ENCODE peak calls at places on chromosome 1, in six cellular contexts. One of them, this sample, is unnamed.

GRCh38 chr1:58689167-58689566 is 10.7 kb downstream of the MYSM1 start:
- DNase-seq in lower leg skin: no peak
- DNase-seq in GM20000: no peak
- DNase-seq in spleen: no peak
- DNase-seq in HCT116: no peak
- DNase-seq in colonic mucosa: no peak
- DNase-seq in this sample: no peak

GRCh38 chr1:39105061-39105840 is 79.1 kb downstream of the NDUFS5 start:
- DNase-seq in HCT116: no peak
- DNase-seq in colonic mucosa: peak; percentile 82
- DNase-seq in GM20000: peak; percentile 90
- DNase-seq in spleen: peak; percentile 91
- DNase-seq in lower leg skin: peak; percentile 53
- DNase-seq in this sample: peak; percentile 88

GRCh38 chr1:165910764-165911421 is 83.5 kb downstream of the UCK2 start:
- DNase-seq in GM20000: no peak
- DNase-seq in spleen: no peak
- DNase-seq in colonic mucosa: peak; percentile 88
- DNase-seq in HCT116: no peak
- DNase-seq in lower leg skin: peak; percentile 51
- DNase-seq in this sample: no peak

GRCh38 chr1:42945171-42945570 is 13.5 kb downstream of the SLC2A1 start:
- DNase-seq in colonic mucosa: no peak
- DNase-seq in lower leg skin: no peak
- DNase-seq in HCT116: no peak
- DNase-seq in GM20000: no peak
- DNase-seq in spleen: no peak
- DNase-seq in this sample: no peak

GRCh38 chr1:30615816-30616590 is 107.4 kb downstream of the MATN1 start:
- DNase-seq in HCT116: no peak
- DNase-seq in spleen: no peak
- DNase-seq in lower leg skin: no peak
- DNase-seq in GM20000: no peak
- DNase-seq in colonic mucosa: no peak
- DNase-seq in this sample: peak; percentile 46

GRCh38 chr1:160548183-160548582 is 25.1 kb upstream of the SLAMF6 start:
- DNase-seq in spleen: no peak
- DNase-seq in lower leg skin: no peak
- DNase-seq in GM20000: peak; percentile 74
- DNase-seq in colonic mucosa: no peak
- DNase-seq in HCT116: no peak
- DNase-seq in this sample: no peak

GRCh38 chr1:205658943-205659581 is 21.2 kb downstream of the SLC45A3 start:
- DNase-seq in spleen: peak; percentile 93
- DNase-seq in colonic mucosa: peak; percentile 82
- DNase-seq in GM20000: peak; percentile 90
- DNase-seq in HCT116: no peak
- DNase-seq in lower leg skin: peak; percentile 71
- DNase-seq in this sample: peak; percentile 92

GRCh38 chr1:37865348-37866119 is 6.1 kb upstream of the MTF1 start:
- DNase-seq in lower leg skin: no peak
- DNase-seq in colonic mucosa: no peak
- DNase-seq in HCT116: peak; percentile 67
- DNase-seq in spleen: no peak
- DNase-seq in GM20000: no peak
- DNase-seq in this sample: no peak

GRCh38 chr1:21913763-21914162 is 23.3 kb downstream of the HSPG2 start:
- DNase-seq in colonic mucosa: no peak
- DNase-seq in HCT116: no peak
- DNase-seq in lower leg skin: no peak
- DNase-seq in GM20000: no peak
- DNase-seq in spleen: no peak
- DNase-seq in this sample: no peak

GRCh38 chr1:59641861-59642260 is 172.9 kb upstream of the HOOK1 start:
- DNase-seq in lower leg skin: no peak
- DNase-seq in GM20000: no peak
- DNase-seq in spleen: no peak
- DNase-seq in HCT116: no peak
- DNase-seq in colonic mucosa: no peak
- DNase-seq in this sample: no peak

GRCh38 chr1:62198781-62199125 is 4.1 kb downstream of the L1TD1 start:
- DNase-seq in HCT116: no peak
- DNase-seq in colonic mucosa: no peak
- DNase-seq in lower leg skin: no peak
- DNase-seq in spleen: no peak
- DNase-seq in GM20000: no peak
- DNase-seq in this sample: no peak

GRCh38 chr1:95451054-95451453 is 217.0 kb downstream of the RWDD3 start:
- DNase-seq in GM20000: no peak
- DNase-seq in HCT116: peak; percentile 33
- DNase-seq in lower leg skin: no peak
- DNase-seq in colonic mucosa: no peak
- DNase-seq in spleen: no peak
- DNase-seq in this sample: no peak
- TF ChIP-seq CTCF in GM20000: no peak
- TF ChIP-seq CTCF in HCT116: peak; percentile 55
- TF ChIP-seq CTCF in lower leg skin: no peak
- TF ChIP-seq CTCF in colonic mucosa: no peak
- TF ChIP-seq CTCF in spleen: no peak
- TF ChIP-seq CTCF in this sample: no peak

DNA sequence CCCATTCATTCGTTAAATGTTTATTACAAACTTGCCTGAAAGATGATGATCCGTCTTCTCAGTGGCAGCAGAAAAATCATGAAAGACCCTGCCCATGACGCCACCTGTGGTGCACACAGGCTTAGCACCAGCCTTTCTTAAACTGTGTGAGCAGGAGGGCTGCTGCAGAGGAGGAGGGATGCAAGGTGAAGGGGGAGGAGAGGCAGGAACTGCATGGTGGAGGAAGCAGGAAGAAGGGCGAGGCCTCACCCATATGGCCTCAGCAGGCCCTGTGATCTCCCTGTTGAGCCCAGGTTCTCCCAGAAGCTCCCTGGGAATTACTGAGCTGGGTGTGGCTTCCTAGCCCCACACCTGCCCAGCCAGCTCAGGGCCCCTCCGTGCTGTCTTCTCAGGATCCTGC is 25.0 kb upstream of the RD3 start:
- DNase-seq in colonic mucosa: peak; percentile 85
- DNase-seq in spleen: no peak
- DNase-seq in lower leg skin: no peak
- DNase-seq in GM20000: no peak
- DNase-seq in HCT116: no peak
- DNase-seq in this sample: no peak
- TF ChIP-seq CTCF in colonic mucosa: no peak
- TF ChIP-seq CTCF in spleen: no peak
- TF ChIP-seq CTCF in lower leg skin: no peak
- TF ChIP-seq CTCF in GM20000: no peak
- TF ChIP-seq CTCF in HCT116: peak; percentile 4
- TF ChIP-seq CTCF in this sample: no peak

DNA sequence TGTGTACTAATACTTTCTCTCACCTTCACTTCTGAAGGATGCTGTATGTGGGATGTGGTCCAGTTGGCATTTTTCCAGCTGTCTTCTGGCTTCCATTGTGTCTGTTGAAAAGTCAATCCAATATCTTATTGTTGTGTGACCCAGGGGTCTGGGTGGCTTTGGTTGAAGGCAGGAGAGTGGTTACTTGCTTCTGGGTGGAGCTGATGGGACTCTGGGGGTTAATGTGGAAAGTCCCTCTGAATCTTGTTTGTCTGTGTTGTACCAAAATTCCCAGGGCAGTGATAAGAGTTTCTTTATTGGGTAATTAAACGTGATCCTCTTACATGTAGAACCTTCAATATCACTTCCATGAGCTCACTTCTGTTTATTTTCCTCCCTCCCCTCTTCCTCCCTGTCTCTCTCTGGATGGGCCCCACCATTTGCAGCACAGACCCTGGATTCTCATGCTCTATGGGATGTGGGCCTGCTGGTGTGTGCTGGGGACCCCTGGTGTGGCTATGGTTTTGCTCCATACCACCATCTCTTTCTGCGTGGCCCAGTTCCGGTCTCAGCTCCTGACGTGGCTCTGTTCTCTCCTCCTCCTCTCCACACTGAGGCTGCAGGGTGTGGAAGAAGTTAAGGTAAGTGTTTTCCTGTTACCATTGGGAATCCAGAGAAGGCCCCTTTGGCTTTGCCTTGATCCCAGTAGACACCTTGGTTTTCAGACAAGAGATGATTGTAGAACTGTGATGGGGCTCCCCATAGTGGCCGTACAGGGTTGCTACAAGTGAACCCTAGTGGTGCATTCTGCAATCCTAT is 71.5 kb downstream of the HHAT start:
- DNase-seq in lower leg skin: peak; percentile 26
- DNase-seq in colonic mucosa: peak; percentile 56
- DNase-seq in GM20000: peak; percentile 74
- DNase-seq in HCT116: peak; percentile 46
- DNase-seq in spleen: no peak
- DNase-seq in this sample: no peak
- TF ChIP-seq CTCF in lower leg skin: no peak
- TF ChIP-seq CTCF in colonic mucosa: peak; percentile 66
- TF ChIP-seq CTCF in GM20000: peak; percentile 65
- TF ChIP-seq CTCF in HCT116: peak; percentile 88
- TF ChIP-seq CTCF in spleen: peak; percentile 43
- TF ChIP-seq CTCF in this sample: peak; percentile 92

GRCh38 chr1:12586171-12586942 is 31.7 kb downstream of the DHRS3 start:
- DNase-seq in lower leg skin: no peak
- DNase-seq in GM20000: no peak
- DNase-seq in HCT116: no peak
- DNase-seq in colonic mucosa: no peak
- DNase-seq in spleen: no peak
- DNase-seq in this sample: no peak

GRCh38 chr1:12591267-12591938 is 26.6 kb downstream of the DHRS3 start:
- DNase-seq in HCT116: no peak
- DNase-seq in lower leg skin: peak; percentile 23
- DNase-seq in spleen: peak; percentile 83
- DNase-seq in colonic mucosa: no peak
- DNase-seq in GM20000: no peak
- DNase-seq in this sample: no peak

GRCh38 chr1:12585536-12585935 is 32.5 kb downstream of the DHRS3 start:
- DNase-seq in lower leg skin: no peak
- DNase-seq in colonic mucosa: no peak
- DNase-seq in HCT116: no peak
- DNase-seq in spleen: no peak
- DNase-seq in GM20000: no peak
- DNase-seq in this sample: no peak

GRCh38 chr1:12587981-12588620 is 29.9 kb downstream of the DHRS3 start:
- DNase-seq in HCT116: no peak
- DNase-seq in GM20000: no peak
- DNase-seq in colonic mucosa: no peak
- DNase-seq in spleen: no peak
- DNase-seq in lower leg skin: no peak
- DNase-seq in this sample: no peak

GRCh38 chr1:12588695-12589094 is 29.3 kb downstream of the DHRS3 start:
- DNase-seq in colonic mucosa: no peak
- DNase-seq in GM20000: no peak
- DNase-seq in lower leg skin: no peak
- DNase-seq in HCT116: no peak
- DNase-seq in spleen: no peak
- DNase-seq in this sample: no peak
- TF ChIP-seq CTCF in colonic mucosa: no peak
- TF ChIP-seq CTCF in GM20000: no peak
- TF ChIP-seq CTCF in lower leg skin: no peak
- TF ChIP-seq CTCF in HCT116: no peak
- TF ChIP-seq CTCF in spleen: no peak
- TF ChIP-seq CTCF in this sample: no peak

GRCh38 chr1:2392686-2393085 is 1.0 kb downstream of the RER1 start:
- DNase-seq in HCT116: no peak
- DNase-seq in spleen: no peak
- DNase-seq in lower leg skin: no peak
- DNase-seq in colonic mucosa: no peak
- DNase-seq in GM20000: no peak
- DNase-seq in this sample: no peak
- TF ChIP-seq CTCF in HCT116: no peak
- TF ChIP-seq CTCF in spleen: no peak
- TF ChIP-seq CTCF in lower leg skin: no peak
- TF ChIP-seq CTCF in colonic mucosa: no peak
- TF ChIP-seq CTCF in GM20000: no peak
- TF ChIP-seq CTCF in this sample: no peak

DNA sequence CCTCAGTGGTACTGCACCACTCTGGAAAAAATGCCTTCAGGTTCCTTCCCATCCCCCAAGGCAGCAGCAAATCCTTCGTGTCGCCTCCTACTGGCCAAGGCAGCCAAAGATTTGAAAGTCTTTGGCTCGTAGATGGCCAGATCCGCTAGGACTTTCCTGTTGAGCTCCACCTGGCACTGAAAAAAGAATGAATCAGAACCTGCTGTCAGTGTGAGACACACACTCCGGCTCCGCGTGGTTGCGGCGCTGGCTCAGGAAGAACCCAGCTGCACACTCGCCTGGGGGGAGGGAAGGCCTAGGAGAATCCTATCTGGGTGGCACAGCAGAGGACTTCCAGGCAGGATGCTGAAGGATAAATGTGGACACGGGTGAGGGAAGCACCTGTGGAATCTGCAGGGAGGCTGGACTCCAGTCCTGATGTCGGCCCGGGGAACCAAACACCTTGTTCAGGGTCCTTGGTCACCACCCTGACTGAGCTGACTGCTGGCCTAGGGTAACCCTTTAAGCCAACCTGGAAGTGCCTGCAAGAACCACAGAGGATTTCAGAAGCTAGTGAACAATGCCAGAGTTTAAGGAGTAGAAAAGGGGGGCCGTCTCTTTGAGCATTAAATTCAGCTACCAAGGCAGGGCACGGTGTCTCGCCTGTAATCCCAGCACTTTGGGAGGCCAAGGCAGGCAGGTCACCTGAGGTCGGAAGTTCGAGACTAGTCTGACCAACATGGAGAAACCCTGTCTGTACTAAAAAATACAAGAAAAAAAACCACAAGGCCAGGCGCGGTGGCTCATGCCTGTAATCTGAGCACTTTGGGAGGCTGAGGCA is 3.2 kb upstream of the CCNL2 start:
- DNase-seq in HCT116: peak; percentile 52
- DNase-seq in colonic mucosa: peak; percentile 45
- DNase-seq in lower leg skin: no peak
- DNase-seq in GM20000: no peak
- DNase-seq in spleen: no peak
- DNase-seq in this sample: no peak
- TF ChIP-seq CTCF in HCT116: peak; percentile 87
- TF ChIP-seq CTCF in colonic mucosa: peak; percentile 27
- TF ChIP-seq CTCF in lower leg skin: no peak
- TF ChIP-seq CTCF in GM20000: peak; percentile 49
- TF ChIP-seq CTCF in spleen: no peak
- TF ChIP-seq CTCF in this sample: peak; percentile 62